ENCODE peak calls at places on chromosomes 4 and X, in five cellular contexts. T is fibroblast of lung, A is PC-3, W is GM23248, B is K562. E is an unnamed sample. For H3K9me3 and H3K4me1, the result is how much of the 10 kb centered on the place peaks cover.

GRCh38 chr4:133149932-133150642 is 993 bp downstream of the PCDH10 start:
- DNase-seq in T (peak), A (no peak), W (no peak), B (no peak), E (peak)

GRCh38 chrX:46180258-46180687 is 364.9 kb downstream of the ZNF674 start:
- DNase-seq in T (peak), A (peak), W (peak), B (peak), E (peak)

GRCh38 chr4:56261027-56261426 is 126.3 kb downstream of the AASDH start:
- DNase-seq in T (no peak), A (no peak), W (no peak), B (no peak), E (no peak)

GRCh38 chrX:84469226-84469625 is 33.0 kb downstream of the HDX start:
- DNase-seq in T (peak), A (peak), W (peak), B (no peak), E (no peak)

GRCh38 chr4:122921971-122922876 is at the start of gene NUDT6:
- DNase-seq in T (peak), A (peak), W (peak), B (peak), E (peak)

GRCh38 chrX:77768787-77769186 is 17.2 kb downstream of the ATRX start:
- DNase-seq in T (no peak), A (no peak), W (no peak), B (no peak), E (no peak)

GRCh38 chrX:38636949-38637819 is 75.8 kb downstream of the TSPAN7 start:
- DNase-seq in T (no peak), A (no peak), W (no peak), B (no peak), E (no peak)

GRCh38 chrX:44012484-44013096 is 39.4 kb upstream of the NDP start:
- DNase-seq in T (peak), A (peak), W (peak), B (no peak), E (peak)

GRCh38 chr4:19227701-19228100 is 1024.0 kb upstream of the SLIT2 start:
- DNase-seq in T (peak), A (peak), W (peak), B (no peak), E (peak)

GRCh38 chrX:150759568-150760416 is 66.6 kb downstream of the MTMR1 start:
- DNase-seq in T (no peak), A (no peak), W (no peak), B (no peak), E (no peak)

DNA sequence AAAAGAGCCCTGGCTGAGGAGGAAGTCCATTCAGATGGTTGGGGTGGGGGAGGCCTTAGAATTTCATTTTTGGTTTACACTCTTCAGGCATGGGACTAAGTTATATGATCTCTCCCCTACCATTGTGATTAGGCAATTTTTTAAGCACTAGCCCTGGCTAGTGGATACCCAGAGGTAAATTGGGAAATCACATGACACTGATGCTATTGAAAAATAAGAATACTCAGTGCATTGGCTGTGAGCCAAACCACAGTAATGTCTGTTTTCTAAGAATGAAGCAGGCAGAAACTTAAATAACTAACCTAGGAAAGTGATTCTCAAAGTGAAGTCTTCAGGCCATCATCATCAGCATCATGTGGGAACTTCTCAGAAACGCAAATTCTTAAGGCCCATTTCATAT is 149.7 kb downstream of the RRAGB start:
- DNase-seq in T (peak), A (peak), W (peak), B (peak), E (peak)
- H3K9me3 ChIP-seq in T (under half), A (under half), W (under half), B (under half), E (under half)

DNA sequence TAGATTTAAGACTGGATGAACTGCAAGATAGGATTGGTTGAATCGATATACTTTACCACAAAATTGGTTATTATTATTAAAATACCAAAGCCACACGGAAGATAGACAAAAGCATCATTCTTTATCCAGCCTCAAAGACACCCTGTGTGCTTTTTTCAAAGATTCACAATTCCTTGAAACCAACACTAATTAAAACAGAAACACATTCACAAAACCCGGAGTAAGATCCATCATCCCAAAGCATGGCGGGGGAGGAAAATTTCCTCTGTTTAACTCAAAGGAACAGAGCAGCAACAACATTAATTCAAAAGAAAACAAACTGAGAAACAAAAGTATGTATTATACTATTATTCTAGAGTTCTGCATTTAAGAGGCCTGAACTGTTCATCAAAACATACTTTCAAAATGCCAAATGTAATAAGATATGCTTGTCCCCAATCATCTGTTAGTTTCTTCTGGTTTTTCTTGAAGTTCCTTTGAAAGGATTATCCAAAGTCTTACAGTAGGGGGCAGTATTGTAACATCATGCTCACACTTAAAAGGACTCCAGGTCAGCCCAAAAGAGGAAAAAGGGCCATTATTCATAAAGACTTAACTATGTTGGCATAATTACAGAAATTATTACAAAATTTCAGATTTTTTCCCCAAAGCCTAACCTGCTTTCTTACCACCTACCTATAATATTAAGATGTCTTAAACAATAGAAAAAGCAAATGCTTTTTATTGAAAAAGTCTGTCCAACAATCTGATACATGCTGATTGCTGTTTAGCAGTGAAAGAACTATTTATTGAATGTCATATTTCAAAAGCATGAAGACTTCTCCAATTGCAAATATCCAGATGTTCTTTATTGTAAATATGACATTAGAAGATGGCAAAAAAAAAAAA is 168.7 kb downstream of the SCFD2 start:
- DNase-seq in T (peak), A (peak), W (peak), B (peak), E (peak)
- H3K9ac ChIP-seq in T (no peak), A (no peak), W (peak), B (no peak), E (peak)

GRCh38 chr4:113539408-113539807 is 222.1 kb downstream of the CAMK2D start:
- DNase-seq in T (peak), A (peak), W (peak), B (no peak), E (peak)
- H3K4me1 ChIP-seq in T (under half), A (under half), W (under half), B (under half), E (under half)

GRCh38 chr4:95910749-95911148 is 70.9 kb downstream of the PDHA2 start:
- DNase-seq in T (no peak), A (no peak), W (no peak), B (no peak), E (no peak)
- H3K9me3 ChIP-seq in T (under half), A (under half), W (under half), B (under half), E (under half)

E was measured in adipocyte.